ENCODE peak calls at places on chromosomes 4 and X, in ten cellular contexts. One of them, this sample, is unnamed.

GRCh38 chr4:23903859-23904438 is 14.1 kb upstream of the PPARGC1A start:
- DNase-seq in HCT116: no peak
- DNase-seq in kidney epithelial cell: no peak
- DNase-seq in pancreas: no peak
- DNase-seq in psoas muscle: no peak
- DNase-seq in chondrocyte: no peak
- DNase-seq in cardiac muscle cell: no peak
- DNase-seq in CD4-positive, alpha-beta T cell: no peak
- DNase-seq in tibial artery: no peak
- DNase-seq in astrocyte of the spinal cord: no peak
- DNase-seq in this sample: no peak

GRCh38 chr4:168551945-168552695 is 55.3 kb downstream of the PALLD start:
- DNase-seq in HCT116: peak
- DNase-seq in kidney epithelial cell: no peak
- DNase-seq in pancreas: no peak
- DNase-seq in psoas muscle: no peak
- DNase-seq in chondrocyte: no peak
- DNase-seq in cardiac muscle cell: no peak
- DNase-seq in CD4-positive, alpha-beta T cell: no peak
- DNase-seq in tibial artery: no peak
- DNase-seq in astrocyte of the spinal cord: no peak
- DNase-seq in this sample: no peak

GRCh38 chr4:26307027-26307426 is 13.8 kb upstream of the RBPJ start:
- DNase-seq in HCT116: no peak
- DNase-seq in kidney epithelial cell: no peak
- DNase-seq in pancreas: no peak
- DNase-seq in psoas muscle: no peak
- DNase-seq in chondrocyte: no peak
- DNase-seq in cardiac muscle cell: no peak
- DNase-seq in CD4-positive, alpha-beta T cell: no peak
- DNase-seq in tibial artery: no peak
- DNase-seq in astrocyte of the spinal cord: no peak
- DNase-seq in this sample: no peak

GRCh38 chrX:153925739-153926593 is at the start of gene ARHGAP4:
- DNase-seq in HCT116: peak
- DNase-seq in kidney epithelial cell: no peak
- DNase-seq in pancreas: no peak
- DNase-seq in psoas muscle: no peak
- DNase-seq in chondrocyte: no peak
- DNase-seq in cardiac muscle cell: no peak
- DNase-seq in CD4-positive, alpha-beta T cell: peak
- DNase-seq in tibial artery: no peak
- DNase-seq in astrocyte of the spinal cord: no peak
- DNase-seq in this sample: no peak

GRCh38 chrX:15908891-15909290 is 54.3 kb upstream of the AP1S2 start:
- DNase-seq in HCT116: no peak
- DNase-seq in kidney epithelial cell: no peak
- DNase-seq in pancreas: no peak
- DNase-seq in psoas muscle: no peak
- DNase-seq in chondrocyte: no peak
- DNase-seq in cardiac muscle cell: no peak
- DNase-seq in CD4-positive, alpha-beta T cell: no peak
- DNase-seq in tibial artery: no peak
- DNase-seq in astrocyte of the spinal cord: no peak
- DNase-seq in this sample: no peak

GRCh38 chr4:37666625-37667071 is 19.5 kb downstream of the RELL1 start:
- DNase-seq in HCT116: peak
- DNase-seq in kidney epithelial cell: peak
- DNase-seq in pancreas: no peak
- DNase-seq in psoas muscle: peak
- DNase-seq in chondrocyte: no peak
- DNase-seq in cardiac muscle cell: no peak
- DNase-seq in CD4-positive, alpha-beta T cell: no peak
- DNase-seq in tibial artery: peak
- DNase-seq in astrocyte of the spinal cord: peak
- DNase-seq in this sample: no peak

GRCh38 chrX:109797311-109797975 is 64.4 kb upstream of the ACSL4 start:
- DNase-seq in HCT116: no peak
- DNase-seq in kidney epithelial cell: no peak
- DNase-seq in pancreas: no peak
- DNase-seq in psoas muscle: no peak
- DNase-seq in chondrocyte: no peak
- DNase-seq in cardiac muscle cell: no peak
- DNase-seq in CD4-positive, alpha-beta T cell: no peak
- DNase-seq in tibial artery: no peak
- DNase-seq in astrocyte of the spinal cord: no peak
- DNase-seq in this sample: no peak

GRCh38 chrX:46251755-46252154 is 293.5 kb downstream of the ZNF674 start:
- DNase-seq in HCT116: no peak
- DNase-seq in kidney epithelial cell: peak
- DNase-seq in pancreas: no peak
- DNase-seq in psoas muscle: no peak
- DNase-seq in chondrocyte: no peak
- DNase-seq in cardiac muscle cell: no peak
- DNase-seq in CD4-positive, alpha-beta T cell: no peak
- DNase-seq in tibial artery: no peak
- DNase-seq in astrocyte of the spinal cord: peak
- DNase-seq in this sample: no peak

GRCh38 chr4:148901075-148901705 is 459.0 kb upstream of the NR3C2 start:
- DNase-seq in HCT116: no peak
- DNase-seq in kidney epithelial cell: no peak
- DNase-seq in pancreas: no peak
- DNase-seq in psoas muscle: no peak
- DNase-seq in chondrocyte: no peak
- DNase-seq in cardiac muscle cell: no peak
- DNase-seq in CD4-positive, alpha-beta T cell: no peak
- DNase-seq in tibial artery: no peak
- DNase-seq in astrocyte of the spinal cord: no peak
- DNase-seq in this sample: no peak

DNA sequence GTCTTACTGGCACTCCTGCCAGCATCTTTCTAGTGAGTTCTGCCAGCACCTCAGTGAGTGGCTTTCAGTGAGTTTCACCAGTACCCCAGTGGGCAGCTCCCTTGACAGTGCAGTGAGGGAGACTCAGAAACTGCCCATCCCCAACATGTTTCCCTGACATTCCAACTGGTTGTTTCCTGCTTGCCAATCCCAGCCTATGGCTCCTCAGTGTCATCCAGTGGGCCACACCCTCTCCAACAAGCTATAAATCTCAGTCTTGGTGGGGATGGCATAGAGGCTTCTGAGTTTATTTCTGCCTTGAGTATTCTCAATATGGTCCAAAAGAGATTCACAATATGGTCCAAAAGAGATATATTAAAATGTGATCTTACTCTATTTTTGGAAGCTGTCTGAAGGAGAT is 461.2 kb upstream of the NR3C2 start:
- DNase-seq in HCT116: no peak
- DNase-seq in kidney epithelial cell: no peak
- DNase-seq in pancreas: no peak
- DNase-seq in psoas muscle: no peak
- DNase-seq in chondrocyte: no peak
- DNase-seq in cardiac muscle cell: no peak
- DNase-seq in CD4-positive, alpha-beta T cell: no peak
- DNase-seq in tibial artery: no peak
- DNase-seq in astrocyte of the spinal cord: no peak
- DNase-seq in this sample: no peak
- TF ChIP-seq CTCF in HCT116: no peak
- TF ChIP-seq CTCF in kidney epithelial cell: no peak
- TF ChIP-seq CTCF in pancreas: no peak
- TF ChIP-seq CTCF in psoas muscle: no peak
- TF ChIP-seq CTCF in chondrocyte: no peak
- TF ChIP-seq CTCF in cardiac muscle cell: no peak
- TF ChIP-seq CTCF in CD4-positive, alpha-beta T cell: no peak
- TF ChIP-seq CTCF in tibial artery: no peak
- TF ChIP-seq CTCF in astrocyte of the spinal cord: no peak
- TF ChIP-seq CTCF in this sample: no peak

GRCh38 chr4:62531731-62532130 is 1331.6 kb downstream of the ADGRL3 start:
- DNase-seq in HCT116: no peak
- DNase-seq in kidney epithelial cell: no peak
- DNase-seq in pancreas: no peak
- DNase-seq in psoas muscle: no peak
- DNase-seq in chondrocyte: no peak
- DNase-seq in cardiac muscle cell: no peak
- DNase-seq in CD4-positive, alpha-beta T cell: no peak
- DNase-seq in tibial artery: no peak
- DNase-seq in astrocyte of the spinal cord: no peak
- DNase-seq in this sample: no peak
- TF ChIP-seq CTCF in HCT116: no peak
- TF ChIP-seq CTCF in kidney epithelial cell: no peak
- TF ChIP-seq CTCF in pancreas: no peak
- TF ChIP-seq CTCF in psoas muscle: no peak
- TF ChIP-seq CTCF in chondrocyte: no peak
- TF ChIP-seq CTCF in cardiac muscle cell: no peak
- TF ChIP-seq CTCF in CD4-positive, alpha-beta T cell: no peak
- TF ChIP-seq CTCF in tibial artery: no peak
- TF ChIP-seq CTCF in astrocyte of the spinal cord: no peak
- TF ChIP-seq CTCF in this sample: no peak

GRCh38 chr4:124913237-124913636 is 200.7 kb upstream of the ANKRD50 start:
- DNase-seq in HCT116: no peak
- DNase-seq in kidney epithelial cell: no peak
- DNase-seq in pancreas: no peak
- DNase-seq in psoas muscle: no peak
- DNase-seq in chondrocyte: no peak
- DNase-seq in cardiac muscle cell: no peak
- DNase-seq in CD4-positive, alpha-beta T cell: no peak
- DNase-seq in tibial artery: no peak
- DNase-seq in astrocyte of the spinal cord: no peak
- DNase-seq in this sample: no peak
- TF ChIP-seq CTCF in HCT116: no peak
- TF ChIP-seq CTCF in kidney epithelial cell: no peak
- TF ChIP-seq CTCF in pancreas: no peak
- TF ChIP-seq CTCF in psoas muscle: no peak
- TF ChIP-seq CTCF in chondrocyte: no peak
- TF ChIP-seq CTCF in cardiac muscle cell: no peak
- TF ChIP-seq CTCF in CD4-positive, alpha-beta T cell: no peak
- TF ChIP-seq CTCF in tibial artery: no peak
- TF ChIP-seq CTCF in astrocyte of the spinal cord: no peak
- TF ChIP-seq CTCF in this sample: no peak

GRCh38 chr4:80139668-80140067 is 57.6 kb upstream of the PRDM8 start:
- DNase-seq in HCT116: no peak
- DNase-seq in kidney epithelial cell: no peak
- DNase-seq in pancreas: no peak
- DNase-seq in psoas muscle: no peak
- DNase-seq in chondrocyte: no peak
- DNase-seq in cardiac muscle cell: no peak
- DNase-seq in CD4-positive, alpha-beta T cell: no peak
- DNase-seq in tibial artery: no peak
- DNase-seq in astrocyte of the spinal cord: no peak
- DNase-seq in this sample: no peak
- TF ChIP-seq CTCF in HCT116: no peak
- TF ChIP-seq CTCF in kidney epithelial cell: no peak
- TF ChIP-seq CTCF in pancreas: no peak
- TF ChIP-seq CTCF in psoas muscle: no peak
- TF ChIP-seq CTCF in chondrocyte: no peak
- TF ChIP-seq CTCF in cardiac muscle cell: no peak
- TF ChIP-seq CTCF in CD4-positive, alpha-beta T cell: no peak
- TF ChIP-seq CTCF in tibial artery: no peak
- TF ChIP-seq CTCF in astrocyte of the spinal cord: no peak
- TF ChIP-seq CTCF in this sample: no peak

DNA sequence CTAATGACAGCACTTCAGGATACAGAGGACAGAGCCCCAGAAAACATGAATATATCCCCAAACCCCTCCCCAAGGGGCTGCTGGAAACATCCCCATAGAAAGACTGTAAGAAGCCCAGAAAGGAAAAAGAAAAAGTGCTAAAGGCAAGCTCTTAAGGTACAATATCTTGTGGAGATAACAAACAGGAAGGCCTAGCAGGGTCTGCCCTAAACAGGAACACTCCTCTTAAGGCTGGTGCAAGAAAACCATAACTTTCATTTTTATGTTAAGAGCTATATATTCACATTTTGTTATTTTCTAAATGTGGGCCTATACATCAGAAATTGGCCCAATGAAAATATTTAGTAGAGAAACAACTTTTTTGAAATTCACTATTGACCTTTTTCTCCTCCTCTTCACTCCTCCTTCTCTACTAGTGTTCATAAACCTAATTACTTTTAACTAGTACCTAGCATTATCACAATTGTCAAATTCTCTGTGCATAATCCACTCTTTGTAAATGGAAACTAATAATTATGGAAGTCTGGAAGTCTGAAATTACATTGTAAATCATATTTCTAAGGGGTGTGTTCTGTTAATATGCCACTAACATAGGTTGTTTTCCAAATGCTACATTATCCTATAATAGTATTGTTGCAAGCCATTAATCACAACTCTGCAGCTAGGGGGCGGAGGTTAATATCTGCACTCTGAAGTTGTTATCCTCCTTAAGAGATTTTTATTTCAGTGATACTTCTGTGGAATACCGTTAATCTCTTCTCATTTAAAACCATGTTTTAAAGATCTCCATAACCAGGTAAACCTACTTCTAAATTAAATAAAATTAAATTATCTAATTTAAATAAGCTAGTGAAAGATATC is 59.8 kb downstream of the CASK start:
- DNase-seq in HCT116: no peak
- DNase-seq in kidney epithelial cell: no peak
- DNase-seq in pancreas: no peak
- DNase-seq in psoas muscle: no peak
- DNase-seq in chondrocyte: no peak
- DNase-seq in cardiac muscle cell: no peak
- DNase-seq in CD4-positive, alpha-beta T cell: no peak
- DNase-seq in tibial artery: no peak
- DNase-seq in astrocyte of the spinal cord: no peak
- DNase-seq in this sample: no peak
- TF ChIP-seq CTCF in HCT116: peak
- TF ChIP-seq CTCF in kidney epithelial cell: peak
- TF ChIP-seq CTCF in pancreas: no peak
- TF ChIP-seq CTCF in psoas muscle: peak
- TF ChIP-seq CTCF in chondrocyte: no peak
- TF ChIP-seq CTCF in cardiac muscle cell: no peak
- TF ChIP-seq CTCF in CD4-positive, alpha-beta T cell: no peak
- TF ChIP-seq CTCF in tibial artery: no peak
- TF ChIP-seq CTCF in astrocyte of the spinal cord: no peak
- TF ChIP-seq CTCF in this sample: no peak

DNA sequence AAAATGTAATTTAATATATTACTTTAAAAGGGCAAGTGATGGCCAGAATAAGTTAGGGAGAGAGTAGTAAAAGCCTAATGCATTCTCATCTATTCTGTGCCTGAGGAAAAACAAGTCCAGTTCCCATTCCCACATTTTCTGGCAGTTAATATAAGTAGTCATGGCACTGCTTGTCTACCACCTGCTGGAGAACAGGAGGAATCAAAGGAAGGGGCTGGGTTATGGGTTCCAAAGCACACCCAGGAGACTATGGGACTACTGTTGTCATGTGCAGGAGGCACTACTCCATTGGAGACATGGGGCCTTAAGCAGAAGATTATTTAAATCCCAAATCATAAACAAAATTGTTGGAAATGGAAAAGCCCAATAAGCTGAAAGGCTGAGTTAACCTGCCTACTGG is 2618.6 kb downstream of the ARAP2 start:
- DNase-seq in HCT116: peak
- DNase-seq in kidney epithelial cell: no peak
- DNase-seq in pancreas: no peak
- DNase-seq in psoas muscle: no peak
- DNase-seq in chondrocyte: no peak
- DNase-seq in cardiac muscle cell: peak
- DNase-seq in CD4-positive, alpha-beta T cell: no peak
- DNase-seq in tibial artery: no peak
- DNase-seq in astrocyte of the spinal cord: no peak
- DNase-seq in this sample: no peak
- TF ChIP-seq CTCF in HCT116: peak
- TF ChIP-seq CTCF in kidney epithelial cell: peak
- TF ChIP-seq CTCF in pancreas: no peak
- TF ChIP-seq CTCF in psoas muscle: no peak
- TF ChIP-seq CTCF in chondrocyte: peak
- TF ChIP-seq CTCF in cardiac muscle cell: peak
- TF ChIP-seq CTCF in CD4-positive, alpha-beta T cell: no peak
- TF ChIP-seq CTCF in tibial artery: no peak
- TF ChIP-seq CTCF in astrocyte of the spinal cord: peak
- TF ChIP-seq CTCF in this sample: no peak

This sample was measured in neural crest cell.